ENCODE peak calls at places on chromosomes 2 and 18, in five cellular contexts. A is stimulated activated CD8-positive, alpha-beta memory T cell treated with anti-CD3 and anti-CD28 coated beads, Interleukin-7, amount 100 ng/mL, for 48 hours; P is nephron progenitor cell; H is HuH-7; S is NCI-H774. D is an unnamed sample.

GRCh38 chr18:48488388-48488850 is 50.4 kb upstream of the CTIF start:
- DNase-seq in A (no peak), P (no peak), H (no peak), S (no peak), D (peak)

GRCh38 chr2:213415093-213415492 is 130.8 kb downstream of the SPAG16 start:
- DNase-seq in A (no peak), P (no peak), H (no peak), S (no peak), D (no peak)

GRCh38 chr2:118837621-118838020 is 9.8 kb downstream of the EN1 start:
- DNase-seq in A (no peak), P (no peak), H (no peak), S (no peak), D (no peak)

GRCh38 chr2:173087793-173088493 is 12.3 kb downstream of the MAP3K20 start:
- DNase-seq in A (no peak), P (no peak), H (no peak), S (no peak), D (no peak)

GRCh38 chr2:230762317-230762896 is 49.8 kb downstream of the CAB39 start:
- DNase-seq in A (no peak), P (peak), H (peak), S (no peak), D (no peak)

GRCh38 chr2:132651115-132652099 is 18.6 kb downstream of the LYPD1 start:
- DNase-seq in A (no peak), P (peak), H (peak), S (no peak), D (no peak)

GRCh38 chr2:183284606-183285005 is 160.4 kb downstream of the NUP35 start:
- DNase-seq in A (no peak), P (no peak), H (no peak), S (no peak), D (no peak)

GRCh38 chr2:113084249-113085000 is 16.7 kb downstream of the IL1F10 start:
- DNase-seq in A (no peak), P (no peak), H (no peak), S (no peak), D (no peak)

GRCh38 chr2:42918671-42919335 is 126.4 kb upstream of the HAAO start:
- DNase-seq in A (no peak), P (no peak), H (no peak), S (no peak), D (no peak)

GRCh38 chr2:203835867-203836800 is 31.4 kb upstream of the CTLA4 start:
- DNase-seq in A (no peak), P (no peak), H (no peak), S (no peak), D (no peak)

GRCh38 chr2:73971722-73972121 is 13.0 kb upstream of the TET3 start:
- DNase-seq in A (no peak), P (no peak), H (no peak), S (no peak), D (no peak)

GRCh38 chr2:233832869-233833812 is 21.2 kb downstream of the HJURP start:
- DNase-seq in A (no peak), P (peak), H (peak), S (no peak), D (no peak)

GRCh38 chr18:71107220-71107619 is 818.4 kb downstream of the SOCS6 start:
- DNase-seq in A (no peak), P (no peak), H (no peak), S (no peak), D (no peak)

GRCh38 chr2:81324046-81324445 is 1019.5 kb upstream of the LRRTM1 start:
- DNase-seq in A (no peak), P (no peak), H (peak), S (no peak), D (no peak)

GRCh38 chr18:31648966-31649429 is 35.4 kb downstream of the B4GALT6 start:
- DNase-seq in A (no peak), P (no peak), H (peak), S (no peak), D (no peak)

GRCh38 chr2:37890893-37891495 is 34.1 kb upstream of the RMDN2 start:
- DNase-seq in A (peak), P (peak), H (peak), S (peak), D (peak)

GRCh38 chr2:95277246-95277906 is 3.1 kb downstream of the PROM2 start:
- DNase-seq in A (no peak), P (peak), H (no peak), S (peak), D (peak)

GRCh38 chr2:37568565-37568964 is 102.9 kb downstream of the CDC42EP3 start:
- DNase-seq in A (no peak), P (no peak), H (no peak), S (no peak), D (no peak)

GRCh38 chr2:126935774-126936173 is 37.1 kb downstream of the TEX51 start:
- DNase-seq in A (no peak), P (no peak), H (no peak), S (no peak), D (no peak)

GRCh38 chr2:138244400-138245001 is 257.1 kb upstream of the SPOPL start:
- DNase-seq in A (no peak), P (no peak), H (no peak), S (no peak), D (no peak)

GRCh38 chr2:120992791-120993555 is 257.3 kb downstream of the GLI2 start:
- DNase-seq in A (no peak), P (no peak), H (no peak), S (no peak), D (no peak)

GRCh38 chr18:5461056-5461455 is 82.7 kb downstream of the EPB41L3 start:
- DNase-seq in A (no peak), P (no peak), H (no peak), S (no peak), D (no peak)

GRCh38 chr2:23649819-23650218 is 264.8 kb downstream of the KLHL29 start:
- DNase-seq in A (peak), P (peak), H (no peak), S (no peak), D (no peak)

GRCh38 chr18:29652797-29653196 is 1389.7 kb downstream of the DSC3 start:
- DNase-seq in A (no peak), P (no peak), H (no peak), S (no peak), D (no peak)

GRCh38 chr2:61044596-61044995 is 21.1 kb upstream of the SANBR start:
- DNase-seq in A (no peak), P (no peak), H (no peak), S (no peak), D (no peak)

GRCh38 chr2:52475600-52475999 is 1292.0 kb upstream of the CHAC2 start:
- DNase-seq in A (no peak), P (no peak), H (no peak), S (no peak), D (no peak)

GRCh38 chr2:68936462-68936861 is 16.2 kb downstream of the GKN2 start:
- DNase-seq in A (no peak), P (no peak), H (no peak), S (no peak), D (no peak)

GRCh38 chr2:26852405-26853348 is 4.7 kb downstream of the DPYSL5 start:
- DNase-seq in A (no peak), P (peak), H (no peak), S (no peak), D (no peak)